ENCODE peak calls at places on chromosomes 12 and 14, in six cellular contexts. G is effector memory CD4-positive, alpha-beta T cell; R is stimulated activated CD4-positive, alpha-beta T cell treated with anti-CD3 and anti-CD28 coated beads, Interleukin-4, amount 100 ng/mL, for 4 hours; C is MCF 10A; O is endothelial cell; N is T-helper 1 cell. W is an unnamed sample.

GRCh38 chr12:111937429-111937828 is 75.5 kb downstream of the TMEM116 start:
- DNase-seq in C (no peak), O (no peak), R (no peak), G (no peak), N (no peak), W (peak)

GRCh38 chr14:64762044-64763034 is 58.1 kb downstream of the PLEKHG3 start:
- DNase-seq in G (peak), R (peak), C (peak), N (peak), O (no peak), W (peak)

GRCh38 chr14:49769581-49770211 is 1.7 kb downstream of the KLHDC2 start:
- DNase-seq in R (no peak), N (no peak), G (no peak), O (no peak), C (no peak), W (no peak)

GRCh38 chr12:16369156-16369555 is 21.7 kb downstream of the MGST1 start:
- DNase-seq in C (no peak), G (no peak), N (no peak), O (no peak), R (no peak), W (no peak)

GRCh38 chr12:124510301-124510970 is 57.0 kb downstream of the NCOR2 start:
- DNase-seq in O (no peak), R (no peak), N (no peak), G (no peak), C (peak), W (no peak)

GRCh38 chr14:70808402-70809237 is 693 bp downstream of the MAP3K9 start:
- DNase-seq in O (peak), C (peak), G (peak), N (peak), R (peak), W (peak)

GRCh38 chr12:75526655-75527511 is 15.5 kb upstream of the KRR1 start:
- DNase-seq in R (no peak), O (peak), N (no peak), G (no peak), C (peak), W (peak)

GRCh38 chr14:77612011-77612620 is 4.3 kb downstream of the SPTLC2 start:
- DNase-seq in G (no peak), O (no peak), N (no peak), C (no peak), R (no peak), W (no peak)

GRCh38 chr12:47821346-47821706 is 1.6 kb upstream of the HDAC7 start:
- DNase-seq in C (no peak), N (no peak), G (no peak), O (no peak), R (no peak), W (no peak)

GRCh38 chr14:66709292-66709691 is 201.3 kb downstream of the GPHN start:
- DNase-seq in O (no peak), N (no peak), C (peak), R (no peak), G (no peak), W (peak)

GRCh38 chr12:41452838-41453237 is 264.7 kb downstream of the PDZRN4 start:
- DNase-seq in O (no peak), N (no peak), R (no peak), G (no peak), C (no peak), W (no peak)

GRCh38 chr12:7129647-7130536 is at the start of gene CLSTN3:
- DNase-seq in C (peak), G (peak), N (peak), O (peak), R (peak), W (peak)

GRCh38 chr14:74571901-74572828 is 39.9 kb downstream of the LTBP2 start:
- DNase-seq in O (no peak), G (no peak), R (no peak), C (peak), N (no peak), W (peak)

GRCh38 chr12:130858084-130858483 is 13.8 kb upstream of the RAN start:
- DNase-seq in G (no peak), O (no peak), C (no peak), R (no peak), N (no peak), W (no peak)

GRCh38 chr12:79689477-79690155 is 1.1 kb downstream of the PAWR start:
- DNase-seq in C (peak), G (no peak), N (no peak), R (peak), O (peak), W (peak)

GRCh38 chr14:77638738-77639137 is 22.3 kb upstream of the SPTLC2 start:
- DNase-seq in O (no peak), G (no peak), N (no peak), R (no peak), C (no peak), W (no peak)

GRCh38 chr12:58918475-58918874 is 1.8 kb downstream of the LRIG3 start:
- DNase-seq in O (no peak), C (peak), G (no peak), N (no peak), R (no peak), W (no peak)

GRCh38 chr12:52311282-52311643 is 9.9 kb downstream of the KRT83 start:
- DNase-seq in G (no peak), C (no peak), N (no peak), R (no peak), O (no peak), W (no peak)

GRCh38 chr12:93780115-93780641 is 103.0 kb downstream of the CRADD start:
- DNase-seq in N (no peak), O (no peak), C (no peak), R (no peak), G (no peak), W (no peak)

GRCh38 chr12:12376636-12377448 is 20.0 kb downstream of the BORCS5 start:
- DNase-seq in O (no peak), R (no peak), G (no peak), N (no peak), C (peak), W (peak)

GRCh38 chr12:19121449-19122018 is 8.0 kb upstream of the PLEKHA5 start:
- DNase-seq in N (no peak), G (no peak), O (no peak), R (no peak), C (no peak), W (no peak)

GRCh38 chr12:98745578-98746391 is 100.7 kb downstream of the APAF1 start:
- DNase-seq in O (peak), G (no peak), C (no peak), R (no peak), N (no peak), W (peak)

GRCh38 chr12:9334964-9335363 is 126.8 kb upstream of the PZP start:
- DNase-seq in N (no peak), G (no peak), R (no peak), C (no peak), O (no peak), W (no peak)

GRCh38 chr14:89891055-89891454 is 63.5 kb downstream of the EFCAB11 start:
- DNase-seq in O (no peak), C (no peak), G (no peak), N (no peak), R (no peak), W (no peak)

W was measured in cardiac muscle cell.